ENCODE peak calls at places on chromosome 2, in six cellular contexts. X is fibroblast of lung; Q is thyroid gland; U is CD4-positive, alpha-beta T cell; Y is CD8-positive, alpha-beta T cell; V is brain microvascular endothelial cell. H is an unnamed sample.

GRCh38 chr2:120774557-120775160 is 39.0 kb downstream of the GLI2 start:
- DNase-seq in X (no peak), Q (no peak), U (no peak), Y (no peak), V (no peak), H (no peak)

GRCh38 chr2:105929506-105929905 is 184.8 kb downstream of the NCK2 start:
- DNase-seq in X (no peak), Q (peak; percentile 14), U (peak; percentile 54), Y (peak; percentile 47), V (no peak), H (no peak)

GRCh38 chr2:202169826-202170424 is 68.5 kb downstream of the SUMO1 start:
- DNase-seq in X (no peak), Q (no peak), U (no peak), Y (no peak), V (no peak), H (no peak)

GRCh38 chr2:20622731-20623130 is 28.2 kb downstream of the HS1BP3 start:
- DNase-seq in X (no peak), Q (peak; percentile 2), U (no peak), Y (no peak), V (no peak), H (no peak)

GRCh38 chr2:241992753-241993152 is 123.2 kb downstream of the RTP5 start:
- DNase-seq in X (no peak), Q (no peak), U (no peak), Y (no peak), V (no peak), H (no peak)

GRCh38 chr2:241858206-241859016 is at the start of gene PDCD1:
- DNase-seq in X (no peak), Q (peak; percentile 70), U (peak; percentile 56), Y (no peak), V (no peak), H (no peak)

GRCh38 chr2:229409751-229410181 is 138.7 kb upstream of the PID1 start:
- DNase-seq in X (peak; percentile 45), Q (no peak), U (no peak), Y (no peak), V (no peak), H (no peak)

GRCh38 chr2:95292623-95293260 is 4.4 kb upstream of the KCNIP3 start:
- DNase-seq in X (no peak), Q (no peak), U (no peak), Y (no peak), V (no peak), H (peak; percentile 83)

GRCh38 chr2:159891917-159892691 is 94.1 kb upstream of the CD302 start:
- DNase-seq in X (peak; percentile 26), Q (no peak), U (no peak), Y (no peak), V (peak; percentile 67), H (peak; percentile 49)

GRCh38 chr2:219864154-219864553 is 236.7 kb downstream of the SLC4A3 start:
- DNase-seq in X (no peak), Q (no peak), U (no peak), Y (no peak), V (no peak), H (no peak)

GRCh38 chr2:113848758-113849460 is 41.0 kb upstream of the ACTR3 start:
- DNase-seq in X (no peak), Q (no peak), U (no peak), Y (no peak), V (no peak), H (peak; percentile 93)

GRCh38 chr2:195813401-195813800 is 156.4 kb downstream of the SLC39A10 start:
- DNase-seq in X (peak; percentile 65), Q (no peak), U (no peak), Y (no peak), V (no peak), H (no peak)

GRCh38 chr2:171531291-171531690 is 9.0 kb downstream of the CYBRD1 start:
- DNase-seq in X (peak; percentile 86), Q (peak; percentile 76), U (no peak), Y (no peak), V (peak; percentile 84), H (no peak)

GRCh38 chr2:135775420-135775819 is 33.8 kb downstream of the UBXN4 start:
- DNase-seq in X (peak; percentile 11), Q (no peak), U (no peak), Y (no peak), V (no peak), H (no peak)

GRCh38 chr2:41878056-41878455 is 169.8 kb upstream of the PKDCC start:
- DNase-seq in X (no peak), Q (no peak), U (no peak), Y (no peak), V (no peak), H (no peak)

GRCh38 chr2:41879367-41879871 is 168.4 kb upstream of the PKDCC start:
- DNase-seq in X (peak; percentile 39), Q (no peak), U (no peak), Y (no peak), V (no peak), H (no peak)

GRCh38 chr2:24083567-24084385 is 858 bp downstream of the TP53I3 start:
- DNase-seq in X (peak; percentile 88), Q (peak; percentile 92), U (peak; percentile 12), Y (peak; percentile 10), V (peak; percentile 65), H (peak; percentile 71)

GRCh38 chr2:171187819-171188218 is 27.1 kb upstream of the TLK1 start:
- DNase-seq in X (no peak), Q (no peak), U (no peak), Y (no peak), V (no peak), H (no peak)

GRCh38 chr2:10983711-10984110 is 72.0 kb downstream of the KCNF1 start:
- DNase-seq in X (no peak), Q (no peak), U (no peak), Y (no peak), V (no peak), H (no peak)

GRCh38 chr2:10985901-10986535 is 74.3 kb downstream of the KCNF1 start:
- DNase-seq in X (no peak), Q (no peak), U (no peak), Y (no peak), V (no peak), H (no peak)

GRCh38 chr2:10982931-10983701 is 71.4 kb downstream of the KCNF1 start:
- DNase-seq in X (peak; percentile 61), Q (no peak), U (no peak), Y (no peak), V (no peak), H (no peak)

GRCh38 chr2:10984418-10985130 is 72.8 kb downstream of the KCNF1 start:
- DNase-seq in X (peak; percentile 46), Q (no peak), U (no peak), Y (no peak), V (no peak), H (no peak)

GRCh38 chr2:10985260-10985659 is 73.5 kb downstream of the KCNF1 start:
- DNase-seq in X (peak; percentile 20), Q (peak; percentile 45), U (no peak), Y (no peak), V (no peak), H (no peak)
- TF ChIP-seq CTCF in X (no peak), Q (no peak), U (no peak), Y (no peak), V (no peak), H (no peak)

DNA sequence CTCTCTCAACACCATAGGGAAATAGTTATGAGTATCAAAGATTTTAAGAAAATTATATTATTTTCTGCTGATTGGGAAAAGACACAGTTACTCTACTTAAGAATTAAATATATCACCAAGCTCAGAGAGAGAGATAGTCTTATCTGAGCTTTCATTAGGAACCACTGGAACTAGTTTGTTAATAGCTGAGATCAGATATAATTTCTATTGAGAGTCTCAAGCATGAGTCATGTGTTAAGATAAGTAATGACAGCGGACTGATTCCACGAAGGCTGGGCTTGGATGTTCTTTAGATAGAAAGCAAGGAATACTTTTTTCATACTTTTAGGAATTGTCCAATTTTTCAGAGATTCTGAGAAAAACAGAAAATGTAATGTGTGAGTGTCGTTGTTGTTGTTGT is 44.4 kb upstream of the RBM44 start:
- DNase-seq in X (no peak), Q (no peak), U (no peak), Y (no peak), V (peak; percentile 40), H (no peak)
- H3K27ac ChIP-seq in X (no peak overlapping the region), Q (no peak overlapping the region), U (no peak overlapping the region), Y (no peak overlapping the region), V (no peak overlapping the region), H (no peak overlapping the region)

DNA sequence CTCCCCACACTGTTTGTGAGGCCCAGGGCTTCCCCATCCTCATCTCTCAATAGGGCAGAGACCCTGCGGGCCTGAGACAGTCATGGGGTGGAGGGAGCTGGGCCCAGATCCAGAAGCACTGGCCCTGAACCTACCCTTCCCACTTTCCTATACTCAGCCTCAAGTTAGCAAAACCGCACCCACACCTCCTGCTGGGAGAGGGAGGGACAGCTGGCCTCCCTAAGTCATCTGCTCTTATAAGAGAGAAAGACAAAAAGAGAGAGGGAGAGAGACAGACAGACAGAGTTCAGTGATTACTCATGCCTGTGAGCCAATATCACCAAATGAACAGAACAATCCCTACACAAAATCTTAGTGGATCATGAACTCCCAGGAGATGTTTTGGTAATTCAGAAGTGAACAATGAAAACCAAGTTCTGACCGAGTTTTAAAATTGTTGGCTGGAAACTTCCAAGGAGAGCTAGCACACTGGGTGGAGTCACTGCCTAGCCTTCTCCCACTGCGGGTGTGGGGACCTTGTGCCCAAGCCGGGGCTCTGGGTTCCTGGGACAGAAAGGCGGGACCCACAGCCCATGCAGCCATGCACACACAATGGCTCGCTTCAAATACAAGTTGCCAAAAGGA is 130.5 kb downstream of the PXDN start:
- DNase-seq in X (no peak), Q (no peak), U (no peak), Y (no peak), V (peak; percentile 78), H (no peak)
- TF ChIP-seq CTCF in X (peak; percentile 17), Q (no peak), U (no peak), Y (no peak), V (peak; percentile 45), H (no peak)

DNA sequence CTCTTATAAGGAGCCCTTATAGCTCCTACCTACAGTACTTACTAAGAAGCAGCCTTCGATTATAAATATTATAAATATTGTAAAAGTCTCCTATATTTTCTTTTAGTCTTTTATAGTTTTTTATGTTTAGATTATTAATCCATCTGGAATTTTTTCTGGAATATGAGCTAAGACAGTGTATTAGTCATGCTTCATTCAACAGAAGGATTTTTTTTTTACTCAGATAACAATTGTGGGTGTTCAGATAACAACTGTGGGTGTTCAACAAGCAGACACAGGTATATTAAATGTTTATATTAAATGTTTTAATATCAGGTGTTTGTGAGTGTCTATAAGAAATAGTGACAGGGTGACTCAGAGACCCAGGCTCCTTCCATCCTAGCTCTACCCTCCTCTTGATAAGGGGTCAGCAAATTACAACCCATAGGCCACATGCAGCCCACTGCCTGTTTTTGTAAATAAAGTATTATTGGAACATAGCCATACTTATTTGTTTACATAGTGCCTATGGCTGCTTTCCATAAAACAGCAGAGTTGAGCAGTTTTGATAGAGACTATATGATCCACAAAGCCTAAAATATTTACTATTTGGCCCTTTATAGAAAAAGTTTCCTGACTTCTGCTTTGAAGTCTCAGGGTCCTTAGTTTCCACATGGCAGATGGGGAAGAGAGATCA is 4.4 kb upstream of the SPATS2L start:
- DNase-seq in X (peak; percentile 34), Q (no peak), U (no peak), Y (no peak), V (no peak), H (no peak)
- H3K27ac ChIP-seq in X (no peak overlapping the region), Q (no peak overlapping the region), U (no peak overlapping the region), Y (no peak overlapping the region), V (no peak overlapping the region), H (no peak overlapping the region)